ENCODE peak calls at places on chromosomes 2 and 18, in five cellular contexts. O is HepG2, K is upper lobe of left lung, W is K562, I is GM12878. B is an unnamed sample. For H3K27me3, the result is how much of the 10 kb centered on the place peaks cover.

GRCh38 chr2:206611736-206612135 is 30.6 kb upstream of the FAM237A start:
- ATAC-seq in O (no peak), K (no peak), W (peak), I (no peak), B (no peak)

GRCh38 chr2:43754180-43754579 is 19.7 kb upstream of the DYNC2LI1 start:
- ATAC-seq in O (no peak), K (no peak), W (no peak), I (no peak), B (no peak)

GRCh38 chr2:208097801-208098200 is 26.5 kb downstream of the CRYGD start:
- ATAC-seq in O (no peak), K (no peak), W (no peak), I (no peak), B (no peak)

GRCh38 chr18:44823782-44824181 is 143.1 kb downstream of the SETBP1 start:
- ATAC-seq in O (no peak), K (no peak), W (no peak), I (peak), B (no peak)

GRCh38 chr2:174722942-174723598 is 41.2 kb downstream of the CHRNA1 start:
- ATAC-seq in O (no peak), K (no peak), W (no peak), I (no peak), B (no peak)

GRCh38 chr2:233999182-233999581 is 51.3 kb upstream of the SPP2 start:
- ATAC-seq in O (peak), K (no peak), W (no peak), I (peak), B (no peak)

GRCh38 chr2:26640331-26640745 is 828 bp downstream of the CIB4 start:
- ATAC-seq in O (peak), K (peak), W (peak), I (peak), B (no peak)

GRCh38 chr2:145919507-145919906 is 1399.6 kb upstream of the ZEB2 start:
- ATAC-seq in O (no peak), K (no peak), W (no peak), I (no peak), B (no peak)

GRCh38 chr18:46672062-46672970 is 15.3 kb upstream of the LOXHD1 start:
- ATAC-seq in O (no peak), K (no peak), W (no peak), I (no peak), B (no peak)

GRCh38 chr2:39018633-39019032 is 102.2 kb downstream of the SOS1 start:
- ATAC-seq in O (no peak), K (no peak), W (no peak), I (no peak), B (no peak)

GRCh38 chr2:28521663-28522062 is 25.8 kb downstream of the PLB1 start:
- ATAC-seq in O (no peak), K (no peak), W (peak), I (no peak), B (no peak)

GRCh38 chr18:74994502-74995403 is 214.2 kb downstream of the PTGR3 start:
- ATAC-seq in O (peak), K (peak), W (peak), I (peak), B (peak)

GRCh38 chr2:233973786-233974185 is 56.6 kb downstream of the TRPM8 start:
- ATAC-seq in O (no peak), K (no peak), W (no peak), I (no peak), B (no peak)

GRCh38 chr18:356763-357162 is 88.9 kb upstream of the THOC1 start:
- ATAC-seq in O (no peak), K (no peak), W (no peak), I (no peak), B (no peak)

GRCh38 chr18:3150274-3150673 is 69.5 kb downstream of the MYOM1 start:
- ATAC-seq in O (peak), K (no peak), W (no peak), I (no peak), B (no peak)

GRCh38 chr2:171319164-171319810 is 114.5 kb downstream of the METTL8 start:
- ATAC-seq in O (no peak), K (no peak), W (no peak), I (peak), B (no peak)

GRCh38 chr2:80670763-80671162 is 366.2 kb upstream of the LRRTM1 start:
- ATAC-seq in O (no peak), K (no peak), W (no peak), I (no peak), B (no peak)

GRCh38 chr2:29189052-29189451 is 73.8 kb downstream of the CLIP4 start:
- ATAC-seq in O (no peak), K (no peak), W (no peak), I (peak), B (no peak)

GRCh38 chr18:9522952-9523351 is 47.6 kb downstream of the RALBP1 start:
- ATAC-seq in O (no peak), K (no peak), W (no peak), I (no peak), B (no peak)

GRCh38 chr2:135709992-135710391 is 31.7 kb upstream of the UBXN4 start:
- ATAC-seq in O (peak), K (peak), W (peak), I (peak), B (no peak)

GRCh38 chr2:105803337-105803736 is 58.6 kb downstream of the NCK2 start:
- ATAC-seq in O (no peak), K (no peak), W (no peak), I (peak), B (no peak)

GRCh38 chr2:135667045-135667444 is 74.6 kb upstream of the UBXN4 start:
- ATAC-seq in O (no peak), K (no peak), W (no peak), I (no peak), B (no peak)

GRCh38 chr18:24590946-24591345 is 130.5 kb downstream of the HRH4 start:
- ATAC-seq in O (no peak), K (no peak), W (no peak), I (no peak), B (no peak)

GRCh38 chr2:152491139-152491472 is 156.1 kb downstream of the FMNL2 start:
- ATAC-seq in O (peak), K (peak), W (no peak), I (no peak), B (peak)

GRCh38 chr2:152089238-152089637 is 9.6 kb downstream of the CACNB4 start:
- ATAC-seq in O (peak), K (peak), W (no peak), I (no peak), B (no peak)

GRCh38 chr2:101152195-101153076 is 1.3 kb upstream of the TBC1D8 start:
- ATAC-seq in O (peak), K (peak), W (peak), I (peak), B (peak)

GRCh38 chr2:54271236-54271635 is 15.2 kb upstream of the TSPYL6 start:
- ATAC-seq in O (no peak), K (peak), W (no peak), I (peak), B (no peak)

GRCh38 chr2:217520361-217521010 is 482.3 kb downstream of the TNS1 start:
- ATAC-seq in O (no peak), K (no peak), W (no peak), I (no peak), B (no peak)

GRCh38 chr2:179250084-179250483 is 14.5 kb downstream of the SESTD1 start:
- ATAC-seq in O (no peak), K (no peak), W (no peak), I (peak), B (no peak)

DNA sequence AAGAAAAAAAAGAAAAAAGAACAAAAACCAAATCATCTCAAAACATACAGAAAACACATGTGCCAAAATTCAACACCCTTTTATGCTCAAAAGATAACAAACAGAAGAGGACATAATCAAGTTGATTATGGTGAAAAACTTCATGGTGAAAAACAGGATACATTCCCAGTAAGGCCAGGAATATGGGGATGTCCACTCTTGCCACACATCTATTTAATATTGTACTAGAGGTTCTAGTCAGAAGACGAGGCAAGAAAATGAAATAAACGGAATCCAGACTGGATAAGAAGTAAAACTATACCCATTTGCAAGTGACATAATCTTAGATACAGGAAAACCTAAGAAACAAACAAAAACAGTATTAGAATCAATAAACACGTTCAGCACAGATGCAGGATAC is 40.8 kb downstream of the MAP3K2 start:
- ATAC-seq in O (no peak), K (no peak), W (no peak), I (no peak), B (no peak)
- TF ChIP-seq EP300 in O (no peak), K (no peak), W (no peak), I (no peak), B (no peak)

GRCh38 chr2:12722445-12723316 is 5.9 kb downstream of the TRIB2 start:
- ATAC-seq in O (no peak), K (no peak), W (no peak), I (no peak), B (no peak)
- H3K4me3 ChIP-seq in O (no peak), K (no peak), W (no peak), I (no peak), B (no peak)

GRCh38 chr2:24919100-24919976 is 699 bp downstream of the ADCY3 start:
- ATAC-seq in O (peak), K (peak), W (peak), I (peak), B (peak)
- H3K27me3 ChIP-seq in O (under half), K (under half), W (under half), I (under half), B (under half)

GRCh38 chr2:121073320-121074210 is 211.4 kb downstream of the TFCP2L1 start:
- ATAC-seq in O (no peak), K (no peak), W (no peak), I (no peak), B (no peak)

GRCh38 chr2:121074322-121074932 is 210.6 kb downstream of the TFCP2L1 start:
- ATAC-seq in O (no peak), K (no peak), W (peak), I (peak), B (no peak)

GRCh38 chr2:121076501-121076820 is 208.5 kb downstream of the TFCP2L1 start:
- ATAC-seq in O (no peak), K (no peak), W (no peak), I (no peak), B (no peak)

GRCh38 chr2:121075641-121076500 is 209.1 kb downstream of the TFCP2L1 start:
- ATAC-seq in O (no peak), K (no peak), W (no peak), I (no peak), B (no peak)

GRCh38 chr2:121075006-121075545 is 209.9 kb downstream of the TFCP2L1 start:
- ATAC-seq in O (no peak), K (peak), W (peak), I (peak), B (peak)
- TF ChIP-seq EP300 in O (no peak), K (no peak), W (peak), I (no peak), B (no peak)

GRCh38 chr2:18272148-18272494 is 288.3 kb downstream of the RDH14 start:
- ATAC-seq in O (no peak), K (peak), W (no peak), I (no peak), B (no peak)

GRCh38 chr2:18273205-18273604 is 287.2 kb downstream of the RDH14 start:
- ATAC-seq in O (no peak), K (no peak), W (no peak), I (no peak), B (no peak)

GRCh38 chr2:18268400-18268799 is 292.1 kb downstream of the RDH14 start:
- ATAC-seq in O (no peak), K (no peak), W (no peak), I (no peak), B (no peak)

GRCh38 chr2:18267501-18267900 is 293.0 kb downstream of the RDH14 start:
- ATAC-seq in O (no peak), K (no peak), W (no peak), I (no peak), B (no peak)

GRCh38 chr2:18271370-18272147 is 288.9 kb downstream of the RDH14 start:
- ATAC-seq in O (no peak), K (peak), W (no peak), I (no peak), B (no peak)
- H3K4me3 ChIP-seq in O (no peak), K (no peak), W (no peak), I (no peak), B (no peak)

GRCh38 chr2:241248289-241248688 is 59.8 kb downstream of the ANO7 start:
- ATAC-seq in O (no peak), K (no peak), W (no peak), I (no peak), B (no peak)
- H3K27me3 ChIP-seq in O (under half), K (under half), W (under half), I (under half), B (under half)

DNA sequence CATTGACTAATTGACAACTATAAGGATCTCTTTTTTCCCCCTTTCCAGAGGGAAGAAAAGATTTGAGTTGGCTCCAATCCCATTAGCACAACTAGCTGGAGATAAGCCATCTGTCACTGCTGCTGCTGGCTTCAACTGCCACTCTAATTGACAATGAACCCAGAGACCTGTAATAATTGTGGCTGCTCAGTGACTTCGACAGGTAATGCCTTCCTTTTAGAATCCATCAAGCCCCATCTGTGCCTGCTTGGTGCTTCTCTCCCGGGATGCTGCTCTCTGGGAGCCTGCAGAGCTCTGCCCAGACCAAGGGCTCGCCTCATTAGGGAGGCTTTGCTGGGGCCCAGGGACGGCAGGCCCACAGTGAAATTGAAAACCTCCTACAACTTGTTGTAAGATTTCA is 376.7 kb upstream of the SOX11 start:
- ATAC-seq in O (no peak), K (no peak), W (no peak), I (no peak), B (no peak)
- TF ChIP-seq EP300 in O (no peak), K (no peak), W (no peak), I (no peak), B (no peak)

DNA sequence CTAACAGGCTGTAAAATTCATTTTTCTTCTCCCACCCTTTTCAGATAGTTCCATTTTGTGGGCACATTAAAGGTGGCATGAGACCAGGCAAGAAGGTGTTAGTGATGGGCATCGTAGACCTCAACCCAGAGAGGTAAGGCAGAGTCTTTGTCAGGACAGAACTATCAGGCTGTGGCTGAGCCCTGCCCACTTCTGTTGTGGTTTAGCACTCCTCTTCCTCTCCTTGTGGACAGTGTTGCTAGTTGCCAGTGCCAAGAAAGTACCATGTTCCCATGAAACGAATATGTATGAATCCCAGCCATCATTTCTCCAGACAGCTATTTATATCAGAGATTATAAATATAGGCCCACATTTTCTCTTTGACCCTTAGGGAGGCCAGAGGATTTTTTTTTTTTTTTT is 1.6 kb downstream of the LGALSL start:
- ATAC-seq in O (no peak), K (no peak), W (no peak), I (no peak), B (no peak)
- H3K4me3 ChIP-seq in O (peak), K (peak), W (no peak), I (no peak), B (peak)

GRCh38 chr2:67471681-67472080 is 74.5 kb downstream of the ETAA1 start:
- ATAC-seq in O (no peak), K (no peak), W (no peak), I (no peak), B (no peak)
- H3K27me3 ChIP-seq in O (under half), K (under half), W (under half), I (under half), B (under half)